ENCODE peak calls at places on chromosomes 7 and 10, in ten cellular contexts. J, T, Y, R, W, I, A, B, M and C are unnamed samples.
A peak's percentile ranks its signal among the peaks of the same experiment; 100 is the strongest.

GRCh38 chr7:75033064-75033463 is 40.5 kb downstream of the RCC1L start:
- DNase-seq in J (no peak), T (no peak), Y (peak; percentile 66), R (no peak), W (peak; percentile 73), I (no peak), A (no peak), B (peak; percentile 13), M (no peak), C (no peak)

GRCh38 chr10:60662917-60663614 is 115.2 kb upstream of the CDK1 start:
- DNase-seq in J (peak; percentile 47), T (no peak), Y (no peak), R (no peak), W (no peak), I (no peak), A (no peak), B (peak; percentile 12), M (peak; percentile 48), C (peak; percentile 33)

GRCh38 chr10:46544989-46545791 is 11.3 kb downstream of the GPRIN2 start:
- DNase-seq in J (no peak), T (peak; percentile 4), Y (peak; percentile 26), R (no peak), W (no peak), I (no peak), A (peak; percentile 48), B (peak; percentile 33), M (no peak), C (no peak)

GRCh38 chr10:70540089-70540788 is 61.7 kb downstream of the PALD1 start:
- DNase-seq in J (no peak), T (no peak), Y (peak; percentile 45), R (no peak), W (peak; percentile 83), I (no peak), A (no peak), B (peak; percentile 25), M (peak; percentile 21), C (no peak)

GRCh38 chr7:157627646-157628045 is 290.8 kb downstream of the DNAJB6 start:
- DNase-seq in J (no peak), T (no peak), Y (no peak), R (no peak), W (no peak), I (no peak), A (no peak), B (no peak), M (no peak), C (no peak)

GRCh38 chr10:59830601-59831259 is 75.6 kb downstream of the CCDC6 start:
- DNase-seq in J (peak; percentile 56), T (peak; percentile 29), Y (peak; percentile 64), R (no peak), W (peak; percentile 77), I (peak; percentile 70), A (no peak), B (peak; percentile 75), M (peak; percentile 62), C (peak; percentile 32)

GRCh38 chr7:118517275-118517674 is 292.8 kb downstream of the ANKRD7 start:
- DNase-seq in J (no peak), T (no peak), Y (no peak), R (no peak), W (no peak), I (no peak), A (no peak), B (no peak), M (no peak), C (no peak)

GRCh38 chr10:7817576-7817975 is 729 bp upstream of the TAF3 start:
- DNase-seq in J (no peak), T (no peak), Y (no peak), R (no peak), W (no peak), I (no peak), A (no peak), B (no peak), M (no peak), C (no peak)

GRCh38 chr7:28405662-28406061 is 6.7 kb upstream of the CREB5 start:
- DNase-seq in J (peak; percentile 97), T (peak; percentile 47), Y (no peak), R (no peak), W (no peak), I (peak; percentile 100), A (no peak), B (peak; percentile 96), M (peak; percentile 71), C (no peak)

GRCh38 chr10:61313460-61313859 is 139.7 kb downstream of the TMEM26 start:
- DNase-seq in J (peak; percentile 30), T (no peak), Y (no peak), R (no peak), W (no peak), I (no peak), A (no peak), B (peak; percentile 73), M (peak; percentile 51), C (no peak)

GRCh38 chr7:47254081-47255006 is 327.6 kb downstream of the TNS3 start:
- DNase-seq in J (peak; percentile 35), T (peak; percentile 89), Y (peak; percentile 76), R (no peak), W (peak; percentile 89), I (peak; percentile 48), A (peak; percentile 90), B (peak; percentile 71), M (peak; percentile 68), C (peak; percentile 33)

GRCh38 chr10:77195101-77195500 is 442.5 kb downstream of the KCNMA1 start:
- DNase-seq in J (peak; percentile 90), T (no peak), Y (no peak), R (peak; percentile 81), W (no peak), I (peak; percentile 76), A (no peak), B (peak; percentile 79), M (peak; percentile 94), C (peak; percentile 3)

GRCh38 chr10:55410415-55410885 is 609.4 kb upstream of the PCDH15 start:
- DNase-seq in J (no peak), T (peak; percentile 15), Y (peak; percentile 83), R (no peak), W (no peak), I (peak; percentile 12), A (no peak), B (peak; percentile 39), M (no peak), C (peak; percentile 80)

GRCh38 chr7:82017334-82017943 is 247.6 kb upstream of the HGF start:
- DNase-seq in J (peak; percentile 65), T (no peak), Y (no peak), R (no peak), W (no peak), I (peak; percentile 64), A (no peak), B (peak; percentile 68), M (peak; percentile 52), C (peak; percentile 6)

GRCh38 chr10:24778298-24778697 is 54.6 kb upstream of the ARHGAP21 start:
- DNase-seq in J (no peak), T (no peak), Y (no peak), R (no peak), W (no peak), I (no peak), A (no peak), B (no peak), M (no peak), C (no peak)

GRCh38 chr10:112711366-112711765 is 238.7 kb upstream of the TCF7L2 start:
- DNase-seq in J (peak; percentile 53), T (no peak), Y (no peak), R (peak; percentile 60), W (no peak), I (peak; percentile 82), A (no peak), B (no peak), M (peak; percentile 70), C (no peak)

DNA sequence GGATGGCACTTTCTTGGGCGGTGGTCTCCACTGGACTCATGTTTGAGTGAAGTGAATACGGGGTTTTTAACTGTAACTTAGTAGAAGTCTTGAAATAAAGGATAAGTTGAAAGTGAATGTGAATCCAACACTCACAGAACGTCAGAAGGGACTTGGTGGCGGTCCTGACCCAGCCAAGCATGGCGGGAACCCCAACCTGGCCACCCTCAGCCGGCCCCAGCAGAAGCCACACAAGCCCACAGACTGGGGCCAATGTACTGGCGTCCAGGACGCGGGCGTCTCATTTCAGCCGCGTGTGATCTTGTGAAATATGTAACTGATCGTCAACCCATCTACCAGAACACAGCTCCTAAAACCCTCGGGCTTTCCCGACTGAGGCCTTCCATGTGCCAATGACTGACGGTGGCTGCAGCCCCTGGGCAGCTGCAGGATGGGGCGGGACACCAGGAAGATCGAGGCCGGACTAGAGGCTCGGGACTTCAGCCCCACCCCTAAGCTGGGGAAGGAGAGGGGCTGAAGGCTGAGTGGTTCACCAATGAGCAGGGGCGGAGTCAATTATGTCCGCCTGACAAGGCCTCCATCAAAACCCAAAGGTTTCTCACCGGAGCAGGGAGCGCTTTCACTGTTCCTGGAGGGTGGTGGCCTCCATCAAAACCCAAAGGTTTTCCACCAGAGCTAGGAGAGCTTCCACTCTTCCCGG is 161.5 kb downstream of the MAD1L1 start:
- DNase-seq in J (no peak), T (no peak), Y (no peak), R (no peak), W (peak; percentile 31), I (no peak), A (no peak), B (no peak), M (no peak), C (no peak)
- H3K4me3 ChIP-seq in J (no peak overlapping the region), T (no peak overlapping the region), Y (no peak overlapping the region), R (no peak overlapping the region), W (no peak overlapping the region), I (no peak overlapping the region), A (no peak overlapping the region), B (no peak overlapping the region), M (no peak overlapping the region), C (no peak overlapping the region)

DNA sequence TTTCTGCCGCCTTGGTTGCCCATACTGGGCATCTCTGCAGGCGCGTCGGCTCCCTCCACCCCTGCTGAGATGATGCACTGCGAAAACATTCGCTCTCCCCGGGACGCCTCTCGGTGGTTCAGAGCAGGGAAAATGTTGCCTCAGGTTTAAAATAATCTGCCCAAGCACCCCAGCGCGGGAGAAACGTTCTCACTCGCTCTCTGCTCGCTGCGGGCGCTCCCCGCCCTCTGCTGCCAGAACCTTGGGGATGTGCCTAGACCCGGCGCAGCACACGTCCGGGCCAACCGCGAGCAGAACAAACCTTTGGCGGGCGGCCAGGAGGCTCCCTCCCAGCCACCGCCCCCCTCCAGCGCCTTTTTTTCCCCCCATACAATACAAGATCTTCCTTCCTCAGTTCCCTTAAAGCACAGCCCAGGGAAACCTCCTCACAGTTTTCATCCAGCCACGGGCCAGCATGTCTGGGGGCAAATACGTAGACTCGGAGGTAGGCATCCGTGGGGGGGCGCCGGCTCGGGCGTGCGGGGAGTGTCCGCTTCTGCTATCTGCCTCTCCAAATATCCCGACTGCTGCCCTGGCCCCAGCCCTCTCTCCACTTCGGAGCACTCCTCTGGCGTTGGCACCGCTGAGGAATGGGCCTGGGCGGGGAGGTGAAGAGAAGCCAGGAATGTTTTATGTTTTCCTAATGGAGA is at the start of gene CAV1:
- DNase-seq in J (peak; percentile 92), T (peak; percentile 83), Y (peak; percentile 12), R (peak; percentile 78), W (peak; percentile 61), I (peak; percentile 96), A (peak; percentile 84), B (peak; percentile 95), M (peak; percentile 90), C (no peak)
- TF ChIP-seq CTCF in J (peak; percentile 39), T (peak; percentile 3), Y (no peak), R (peak; percentile 38), W (peak; percentile 25), I (peak; percentile 34), A (peak; percentile 37), B (peak; percentile 27), M (peak; percentile 20), C (no peak)

GRCh38 chr10:116043304-116043703 is 229.7 kb downstream of the GFRA1 start:
- DNase-seq in J (no peak), T (no peak), Y (no peak), R (no peak), W (no peak), I (no peak), A (no peak), B (no peak), M (no peak), C (no peak)
- H3K4me3 ChIP-seq in J (no peak overlapping the region), T (no peak overlapping the region), Y (no peak overlapping the region), R (no peak overlapping the region), W (no peak overlapping the region), I (no peak overlapping the region), A (no peak overlapping the region), B (no peak overlapping the region), M (no peak overlapping the region), C (no peak overlapping the region)

GRCh38 chr10:21959998-21960397 is 43.5 kb downstream of the DNAJC1 start:
- DNase-seq in J (no peak), T (no peak), Y (no peak), R (no peak), W (no peak), I (no peak), A (no peak), B (no peak), M (no peak), C (no peak)
- TF ChIP-seq CTCF in J (no peak), T (no peak), Y (no peak), R (no peak), W (no peak), I (no peak), A (no peak), B (no peak), M (no peak), C (no peak)